ENCODE peak calls at places on chromosomes 16 and 17, in four cellular contexts. B, F, A and H are unnamed samples.

GRCh38 chr17:79246226-79246794 is 171.7 kb downstream of the ENGASE start:
- DNase-seq in B (no peak), F (no peak), A (no peak), H (no peak)

GRCh38 chr17:17808706-17809432 is 27.9 kb downstream of the SREBF1 start:
- DNase-seq in B (peak; percentile 55), F (no peak), A (no peak), H (no peak)

GRCh38 chr17:65556014-65556909 is 5.2 kb downstream of the AXIN2 start:
- DNase-seq in B (peak; percentile 83), F (peak; percentile 76), A (peak; percentile 87), H (peak; percentile 85)

GRCh38 chr16:56669005-56669839 is at the start of gene MT1H:
- DNase-seq in B (no peak), F (no peak), A (no peak), H (no peak)

GRCh38 chr16:65318590-65319267 is 196.9 kb upstream of the CDH11 start:
- DNase-seq in B (peak; percentile 12), F (no peak), A (no peak), H (no peak)

GRCh38 chr16:87406495-87407088 is 14.5 kb downstream of the MAP1LC3B start:
- DNase-seq in B (no peak), F (no peak), A (no peak), H (no peak)

GRCh38 chr16:50067290-50067853 is 1.6 kb downstream of the HEATR3 start:
- DNase-seq in B (peak; percentile 82), F (peak; percentile 15), A (peak; percentile 66), H (peak; percentile 56)

GRCh38 chr17:74798239-74798707 is 22.1 kb upstream of the NAT9 start:
- DNase-seq in B (peak; percentile 26), F (no peak), A (no peak), H (no peak)

GRCh38 chr16:80460004-80460403 is 80.8 kb upstream of the DYNLRB2 start:
- DNase-seq in B (no peak), F (no peak), A (no peak), H (no peak)

GRCh38 chr17:40937384-40937819 is at the start of gene KRT23:
- DNase-seq in B (no peak), F (no peak), A (no peak), H (no peak)

GRCh38 chr17:73156887-73157870 is 7.6 kb upstream of the SSTR2 start:
- DNase-seq in B (peak; percentile 49), F (no peak), A (no peak), H (peak; percentile 32)

GRCh38 chr16:11107781-11108465 is 148.1 kb downstream of the SOCS1 start:
- DNase-seq in B (no peak), F (no peak), A (no peak), H (no peak)

GRCh38 chr17:76091526-76092285 is 11.9 kb downstream of the EXOC7 start:
- DNase-seq in B (no peak), F (no peak), A (peak; percentile 81), H (no peak)

GRCh38 chr16:14378684-14379467 is 251.2 kb downstream of the PARN start:
- DNase-seq in B (no peak), F (no peak), A (no peak), H (no peak)

GRCh38 chr17:78774956-78775571 is 7.0 kb downstream of the CYTH1 start:
- DNase-seq in B (no peak), F (peak; percentile 65), A (peak; percentile 75), H (no peak)

GRCh38 chr17:30933966-30934365 is 12.2 kb downstream of the ADAP2 start:
- DNase-seq in B (no peak), F (no peak), A (no peak), H (no peak)

GRCh38 chr16:72467157-72467759 is 295.3 kb upstream of the PMFBP1 start:
- DNase-seq in B (peak; percentile 49), F (no peak), A (peak; percentile 43), H (peak; percentile 42)

GRCh38 chr17:17783825-17784598 is 52.8 kb downstream of the SREBF1 start:
- DNase-seq in B (peak; percentile 99), F (peak; percentile 16), A (no peak), H (peak; percentile 28)

GRCh38 chr17:61451538-61452300 is 503 bp upstream of the TBX4 start:
- DNase-seq in B (no peak), F (no peak), A (no peak), H (no peak)

GRCh38 chr16:57600048-57600835 is 28.2 kb upstream of the ADGRG1 start:
- DNase-seq in B (peak; percentile 26), F (no peak), A (no peak), H (peak; percentile 75)

GRCh38 chr16:17213025-17213424 is 257.7 kb downstream of the XYLT1 start:
- DNase-seq in B (no peak), F (peak; percentile 19), A (no peak), H (no peak)

GRCh38 chr17:9240659-9241370 is 219.5 kb downstream of the NTN1 start:
- DNase-seq in B (peak; percentile 75), F (no peak), A (no peak), H (no peak)

GRCh38 chr17:2049333-2050245 is 5.3 kb upstream of the HIC1 start:
- DNase-seq in B (peak; percentile 91), F (peak; percentile 90), A (peak; percentile 61), H (peak; percentile 80)
- H3K4me3 ChIP-seq in B (peak overlapping the region; percentile 96), F (peak overlapping the region; percentile 69), A (peak overlapping the region; percentile 67), H (peak overlapping the region; percentile 64)

DNA sequence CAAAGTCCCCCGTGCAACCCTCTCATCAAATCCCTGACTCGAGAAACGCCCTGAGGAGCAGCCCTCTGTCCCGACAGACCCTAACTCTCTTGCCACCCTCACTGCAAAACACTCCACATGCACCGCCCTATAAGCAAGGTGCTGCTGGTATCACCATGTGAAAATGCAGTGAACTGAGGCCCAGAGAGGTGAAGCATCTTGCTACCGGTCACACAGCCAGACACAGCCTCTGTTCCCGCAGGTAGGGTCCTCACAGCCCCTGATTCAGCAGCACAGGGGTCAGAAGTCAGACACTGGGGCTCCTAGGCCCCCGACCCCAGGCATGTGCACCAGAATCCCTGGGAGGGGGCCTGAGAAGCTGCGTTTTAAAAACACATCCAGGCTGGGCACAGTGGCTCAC is 1.1 kb downstream of the CIBAR2 start:
- DNase-seq in B (no peak), F (no peak), A (no peak), H (no peak)
- H3K4me3 ChIP-seq in B (no peak overlapping the region), F (no peak overlapping the region), A (no peak overlapping the region), H (no peak overlapping the region)

GRCh38 chr16:4239020-4239419 is 2.9 kb downstream of the SRL start:
- DNase-seq in B (no peak), F (no peak), A (no peak), H (no peak)
- H3K4me3 ChIP-seq in B (no peak overlapping the region), F (no peak overlapping the region), A (no peak overlapping the region), H (no peak overlapping the region)

GRCh38 chr17:68707032-68707431 is 105.9 kb upstream of the FAM20A start:
- DNase-seq in B (no peak), F (no peak), A (no peak), H (no peak)

GRCh38 chr17:68711858-68712257 is 110.7 kb upstream of the FAM20A start:
- DNase-seq in B (no peak), F (no peak), A (no peak), H (no peak)

GRCh38 chr17:68709461-68709860 is 108.3 kb upstream of the FAM20A start:
- DNase-seq in B (no peak), F (no peak), A (no peak), H (no peak)

GRCh38 chr17:68710976-68711375 is 109.8 kb upstream of the FAM20A start:
- DNase-seq in B (no peak), F (no peak), A (no peak), H (no peak)

DNA sequence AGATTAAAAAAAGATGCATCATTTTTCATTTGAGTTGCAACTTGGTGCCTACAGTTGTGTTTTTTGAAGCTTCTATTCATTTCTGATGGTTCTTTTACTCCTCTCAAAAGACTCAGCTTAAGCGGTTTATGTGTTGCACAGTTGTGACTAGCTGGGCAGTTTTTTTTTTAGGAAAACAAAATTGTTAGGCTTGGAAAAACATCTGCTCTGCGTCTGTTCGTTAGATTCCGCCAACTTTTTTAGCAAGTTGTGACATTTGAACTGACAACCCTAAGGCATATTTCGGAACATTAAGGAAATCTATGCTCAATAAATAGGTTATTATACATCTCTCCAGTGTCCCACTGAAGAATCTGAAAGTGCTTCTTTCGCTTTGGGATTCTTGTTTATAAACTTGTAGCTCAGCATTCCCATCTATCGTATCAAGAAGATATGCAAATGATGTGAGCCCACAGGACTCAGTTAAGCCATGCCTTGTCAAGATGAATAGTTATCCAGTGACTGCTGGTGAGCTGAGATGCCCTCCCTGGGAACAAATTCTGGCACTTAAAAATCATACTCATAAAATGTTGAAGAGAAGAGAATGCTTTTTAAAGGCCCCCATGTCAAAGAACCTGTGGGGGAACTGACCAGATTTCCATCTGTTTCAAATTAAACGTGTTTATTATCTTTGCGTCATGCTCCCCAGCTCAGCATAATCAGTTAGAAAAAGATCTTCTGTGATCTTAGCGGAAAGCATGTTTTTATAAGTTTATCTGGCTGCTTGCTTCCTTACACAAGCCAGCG is 109.0 kb upstream of the FAM20A start:
- DNase-seq in B (peak; percentile 40), F (no peak), A (no peak), H (no peak)
- H3K4me3 ChIP-seq in B (no peak overlapping the region), F (no peak overlapping the region), A (no peak overlapping the region), H (no peak overlapping the region)

DNA sequence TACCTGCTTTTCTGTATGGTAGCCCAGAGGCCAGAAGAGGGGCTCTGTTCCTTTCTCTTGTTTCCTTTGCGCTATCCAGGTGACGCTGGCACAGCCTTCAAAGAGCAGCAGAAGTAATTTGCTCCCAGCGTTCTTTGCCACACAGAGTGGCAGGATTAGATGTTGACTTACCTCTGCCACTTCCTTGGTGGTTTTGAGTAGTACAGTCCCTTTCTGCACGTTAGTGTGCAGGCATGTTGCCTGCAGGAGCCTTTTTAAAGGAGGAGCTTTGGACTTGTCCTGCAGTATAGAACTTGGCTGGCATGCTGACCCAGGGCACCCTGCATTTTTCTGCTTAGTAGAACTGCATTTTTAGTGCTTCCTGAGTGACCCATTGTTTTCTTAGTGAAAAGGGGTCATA is at the start of gene ABCC11:
- DNase-seq in B (no peak), F (no peak), A (peak; percentile 35), H (no peak)
- H3K4me3 ChIP-seq in B (no peak within 1 kb of the TSS), F (no peak within 1 kb of the TSS), A (no peak within 1 kb of the TSS), H (no peak within 1 kb of the TSS)

GRCh38 chr16:1377406-1378010 is 25.8 kb downstream of the GNPTG start:
- DNase-seq in B (no peak), F (no peak), A (no peak), H (no peak)

GRCh38 chr16:1378087-1378803 is 26.5 kb downstream of the GNPTG start:
- DNase-seq in B (peak; percentile 37), F (no peak), A (no peak), H (no peak)

GRCh38 chr16:1374418-1375297 is 22.9 kb downstream of the GNPTG start:
- DNase-seq in B (no peak), F (no peak), A (no peak), H (no peak)

GRCh38 chr16:1375298-1375640 is 23.5 kb downstream of the GNPTG start:
- DNase-seq in B (no peak), F (no peak), A (no peak), H (no peak)

GRCh38 chr16:1375741-1376410 is 24.1 kb downstream of the GNPTG start:
- DNase-seq in B (peak; percentile 32), F (no peak), A (no peak), H (no peak)
- H3K4me3 ChIP-seq in B (no peak overlapping the region), F (no peak overlapping the region), A (no peak overlapping the region), H (no peak overlapping the region)